ENCODE peak calls at places on chromosomes 2 and 18, in four cellular contexts. One of them, this sample, is unnamed. For H3K4me1, the result is how much of the 10 kb centered on the place peaks cover.

GRCh38 chr2:143505542-143505941 is 376.3 kb downstream of the ARHGAP15 start:
- DNase-seq in H1: no peak
- DNase-seq in HepG2: no peak
- DNase-seq in K562: no peak
- DNase-seq in this sample: no peak

GRCh38 chr2:6535572-6535971 is 330.1 kb downstream of the CMPK2 start:
- DNase-seq in HepG2: peak
- DNase-seq in H1: no peak
- DNase-seq in K562: no peak
- DNase-seq in this sample: no peak

GRCh38 chr2:232884001-232884421 is 13.9 kb downstream of the SNORC start:
- DNase-seq in HepG2: no peak
- DNase-seq in H1: no peak
- DNase-seq in K562: no peak
- DNase-seq in this sample: no peak

GRCh38 chr2:69509011-69509749 is 71.9 kb upstream of the NFU1 start:
- DNase-seq in K562: no peak
- DNase-seq in HepG2: no peak
- DNase-seq in H1: no peak
- DNase-seq in this sample: no peak

GRCh38 chr18:64991102-64991501 is 759.7 kb upstream of the CDH7 start:
- DNase-seq in HepG2: no peak
- DNase-seq in H1: no peak
- DNase-seq in K562: no peak
- DNase-seq in this sample: no peak

GRCh38 chr2:44456946-44457345 is 95.2 kb downstream of the CAMKMT start:
- DNase-seq in HepG2: no peak
- DNase-seq in H1: no peak
- DNase-seq in K562: no peak
- DNase-seq in this sample: no peak

GRCh38 chr2:88481937-88482336 is 29.4 kb upstream of the FOXI3 start:
- DNase-seq in HepG2: no peak
- DNase-seq in K562: no peak
- DNase-seq in H1: no peak
- DNase-seq in this sample: no peak

GRCh38 chr2:25707927-25708326 is 34.5 kb upstream of the DTNB start:
- DNase-seq in K562: no peak
- DNase-seq in H1: no peak
- DNase-seq in HepG2: peak
- DNase-seq in this sample: no peak

GRCh38 chr2:155266579-155266978 is 568.1 kb downstream of the KCNJ3 start:
- DNase-seq in HepG2: no peak
- DNase-seq in K562: no peak
- DNase-seq in H1: no peak
- DNase-seq in this sample: no peak

GRCh38 chr2:162177301-162177700 is 25.3 kb upstream of the GCG start:
- DNase-seq in K562: no peak
- DNase-seq in H1: no peak
- DNase-seq in HepG2: no peak
- DNase-seq in this sample: no peak

GRCh38 chr2:153819501-153819900 is 52.2 kb upstream of the GALNT13 start:
- DNase-seq in K562: no peak
- DNase-seq in H1: no peak
- DNase-seq in HepG2: no peak
- DNase-seq in this sample: no peak

GRCh38 chr2:57460875-57461274 is 585.7 kb upstream of the VRK2 start:
- DNase-seq in H1: no peak
- DNase-seq in HepG2: no peak
- DNase-seq in K562: no peak
- DNase-seq in this sample: no peak

GRCh38 chr2:36253086-36253485 is 102.5 kb upstream of the CRIM1 start:
- DNase-seq in K562: no peak
- DNase-seq in H1: no peak
- DNase-seq in HepG2: no peak
- DNase-seq in this sample: no peak

DNA sequence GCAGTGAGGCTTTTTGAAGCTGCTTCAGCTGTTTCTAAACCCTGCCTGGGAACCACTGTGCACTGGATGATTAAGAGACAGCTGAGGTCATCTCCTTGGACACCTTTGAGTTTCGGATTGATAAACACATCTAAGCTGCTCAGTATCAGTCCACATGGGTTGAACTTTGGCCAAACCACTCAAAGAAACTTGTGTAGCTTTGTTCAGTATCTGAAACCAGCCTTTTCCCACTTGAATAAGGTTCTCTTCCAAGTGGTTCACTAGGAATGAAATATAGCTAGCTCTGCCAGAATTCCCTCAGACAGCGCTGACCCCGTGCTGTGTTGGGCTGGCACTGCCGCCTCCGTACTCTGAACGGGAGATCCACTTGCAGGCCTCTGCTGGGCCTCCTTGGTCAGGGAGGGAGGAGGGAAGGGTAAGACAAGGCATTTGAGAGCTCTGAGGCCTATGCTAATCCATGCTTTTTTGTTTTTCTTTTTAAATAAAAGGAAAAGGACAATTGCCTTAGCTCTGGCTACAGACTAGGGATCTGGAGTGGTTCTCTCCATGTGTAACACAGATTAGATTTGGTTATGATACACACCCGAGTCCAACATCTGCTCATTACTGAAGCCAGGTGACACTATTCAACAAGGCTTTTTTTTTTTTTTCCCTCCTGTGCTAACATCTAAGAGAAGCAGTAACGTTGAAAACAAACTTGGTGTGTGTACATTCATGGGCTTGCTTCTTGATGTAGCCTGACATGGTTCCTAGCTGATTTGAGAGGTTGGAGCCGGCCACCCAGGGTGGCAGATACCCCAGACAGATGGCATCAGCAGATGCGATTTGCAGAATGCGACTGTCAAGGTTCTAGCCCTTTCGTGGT is 67.7 kb downstream of the NCK2 start:
- DNase-seq in HepG2: peak
- DNase-seq in K562: no peak
- DNase-seq in H1: peak
- DNase-seq in this sample: no peak
- TF ChIP-seq ATF2 in HepG2: peak
- TF ChIP-seq ATF2 in K562: no peak
- TF ChIP-seq ATF2 in H1: no peak
- TF ChIP-seq ATF2 in this sample: peak

GRCh38 chr2:64130333-64130732 is 13.9 kb downstream of the PELI1 start:
- DNase-seq in HepG2: no peak
- DNase-seq in H1: no peak
- DNase-seq in K562: no peak
- DNase-seq in this sample: no peak
- H3K4me1 ChIP-seq in HepG2: under half
- H3K4me1 ChIP-seq in H1: under half
- H3K4me1 ChIP-seq in K562: under half
- H3K4me1 ChIP-seq in this sample: under half

GRCh38 chr2:196353717-196354116 is 182.3 kb upstream of the STK17B start:
- DNase-seq in K562: no peak
- DNase-seq in HepG2: no peak
- DNase-seq in H1: no peak
- DNase-seq in this sample: no peak
- TF ChIP-seq EZH2 in K562: no peak
- TF ChIP-seq EZH2 in HepG2: no peak
- TF ChIP-seq EZH2 in H1: no peak
- TF ChIP-seq EZH2 in this sample: no peak

DNA sequence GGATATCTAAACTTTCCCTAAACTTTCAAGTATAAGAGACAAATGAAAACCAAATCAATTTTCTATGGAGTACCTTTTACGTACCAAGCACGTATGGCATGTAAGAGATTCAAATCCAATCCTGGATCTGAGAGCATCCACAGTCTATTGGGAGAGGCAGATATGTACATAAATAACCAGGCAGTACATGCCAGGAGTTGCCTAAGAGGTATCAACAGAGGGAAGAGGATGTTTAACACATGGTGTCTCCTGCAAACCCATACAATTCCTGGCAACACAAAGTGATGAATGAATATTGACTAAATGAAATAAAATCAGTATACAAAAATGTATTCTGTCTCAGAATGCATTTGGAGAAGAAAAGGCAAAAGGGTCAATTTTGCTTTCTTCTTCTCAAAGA is 116.5 kb downstream of the PIGN start:
- DNase-seq in K562: no peak
- DNase-seq in H1: no peak
- DNase-seq in HepG2: no peak
- DNase-seq in this sample: no peak
- TF ChIP-seq ATF2 in K562: no peak
- TF ChIP-seq ATF2 in H1: no peak
- TF ChIP-seq ATF2 in HepG2: no peak
- TF ChIP-seq ATF2 in this sample: no peak

DNA sequence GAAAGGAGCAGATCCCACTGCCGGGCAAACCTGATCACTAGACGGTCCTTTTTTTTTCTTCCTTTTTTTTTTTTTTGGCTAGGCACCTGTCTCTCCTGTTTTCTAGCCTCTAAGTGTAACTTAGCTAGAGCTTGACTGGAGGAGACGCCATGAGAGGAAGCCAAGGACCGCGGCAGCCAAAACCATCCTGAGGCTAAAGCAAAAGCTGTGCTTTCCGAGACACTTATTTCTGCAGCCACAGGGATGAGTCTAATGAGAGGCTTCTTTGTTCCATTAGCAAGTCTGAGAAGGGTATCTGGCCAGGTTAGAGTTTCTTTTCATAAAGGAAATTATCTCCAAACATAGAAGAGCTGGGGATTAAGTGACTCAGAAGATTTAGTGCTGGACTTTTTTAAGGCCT is 7.3 kb upstream of the CXCR4 start:
- DNase-seq in HepG2: no peak
- DNase-seq in K562: no peak
- DNase-seq in H1: no peak
- DNase-seq in this sample: no peak
- H3K4me1 ChIP-seq in HepG2: under half
- H3K4me1 ChIP-seq in K562: under half
- H3K4me1 ChIP-seq in H1: under half
- H3K4me1 ChIP-seq in this sample: under half

GRCh38 chr2:238449241-238449640 is 22.5 kb downstream of the ASB1 start:
- DNase-seq in K562: no peak
- DNase-seq in H1: no peak
- DNase-seq in HepG2: no peak
- DNase-seq in this sample: no peak

GRCh38 chr2:238446371-238446770 is 19.6 kb downstream of the ASB1 start:
- DNase-seq in HepG2: no peak
- DNase-seq in H1: peak
- DNase-seq in K562: no peak
- DNase-seq in this sample: no peak

GRCh38 chr2:238450440-238450861 is 23.7 kb downstream of the ASB1 start:
- DNase-seq in HepG2: no peak
- DNase-seq in K562: no peak
- DNase-seq in H1: no peak
- DNase-seq in this sample: no peak

GRCh38 chr2:238449909-238450417 is 23.2 kb downstream of the ASB1 start:
- DNase-seq in H1: no peak
- DNase-seq in HepG2: peak
- DNase-seq in K562: no peak
- DNase-seq in this sample: no peak

DNA sequence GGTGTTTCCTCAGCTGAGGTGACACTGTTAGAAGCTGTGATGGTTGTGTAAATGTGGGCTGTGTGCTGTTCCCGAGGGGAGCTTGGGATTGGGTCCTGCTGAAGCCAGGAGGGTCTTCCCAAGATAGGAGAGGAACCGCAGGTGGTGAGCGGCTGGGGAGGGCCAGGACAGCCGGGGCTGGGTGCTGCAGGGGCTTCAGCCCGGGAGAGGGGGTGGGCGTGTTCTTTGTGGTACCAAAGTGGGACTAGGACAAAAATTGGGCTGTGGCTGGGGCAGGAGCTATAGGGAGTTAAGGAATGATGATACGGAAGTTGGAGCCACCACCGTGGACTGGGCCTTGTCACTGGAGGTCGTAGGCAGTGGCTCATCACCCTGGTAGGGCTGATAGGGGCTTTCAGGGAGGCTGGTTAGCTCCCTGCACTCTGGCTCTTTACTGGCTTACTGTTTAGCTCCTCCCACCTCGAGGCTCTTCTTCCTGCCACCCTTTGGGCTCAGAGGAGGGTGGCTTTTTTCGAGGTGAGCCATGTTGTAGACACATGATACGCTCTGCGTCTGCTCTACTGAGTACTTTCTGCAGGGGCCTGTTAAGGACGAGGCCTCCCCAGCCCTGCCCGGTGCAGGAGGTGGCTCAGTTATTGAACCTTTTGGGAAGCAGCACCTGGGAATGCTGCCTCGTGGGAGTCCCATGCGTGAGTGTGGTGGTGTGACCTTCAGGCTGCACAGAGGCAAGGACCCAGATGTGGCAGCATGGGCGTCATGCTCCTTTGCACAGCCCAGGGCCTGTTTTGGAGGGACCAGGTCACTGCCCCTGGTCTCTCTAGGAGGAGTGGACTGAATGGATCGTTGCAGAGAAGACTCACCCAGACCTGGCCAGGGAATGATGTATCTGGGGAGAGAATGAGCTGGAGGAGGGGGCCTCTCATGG is 21.6 kb downstream of the ASB1 start:
- DNase-seq in K562: no peak
- DNase-seq in HepG2: no peak
- DNase-seq in H1: no peak
- DNase-seq in this sample: no peak
- TF ChIP-seq EZH2 in K562: no peak
- TF ChIP-seq EZH2 in HepG2: no peak
- TF ChIP-seq EZH2 in H1: no peak
- TF ChIP-seq EZH2 in this sample: no peak

GRCh38 chr2:158755738-158756137 is 39.4 kb upstream of the DAPL1 start:
- DNase-seq in H1: peak
- DNase-seq in K562: peak
- DNase-seq in HepG2: no peak
- DNase-seq in this sample: no peak
- TF ChIP-seq ATF2 in H1: no peak
- TF ChIP-seq ATF2 in K562: no peak
- TF ChIP-seq ATF2 in HepG2: no peak
- TF ChIP-seq ATF2 in this sample: no peak

DNA sequence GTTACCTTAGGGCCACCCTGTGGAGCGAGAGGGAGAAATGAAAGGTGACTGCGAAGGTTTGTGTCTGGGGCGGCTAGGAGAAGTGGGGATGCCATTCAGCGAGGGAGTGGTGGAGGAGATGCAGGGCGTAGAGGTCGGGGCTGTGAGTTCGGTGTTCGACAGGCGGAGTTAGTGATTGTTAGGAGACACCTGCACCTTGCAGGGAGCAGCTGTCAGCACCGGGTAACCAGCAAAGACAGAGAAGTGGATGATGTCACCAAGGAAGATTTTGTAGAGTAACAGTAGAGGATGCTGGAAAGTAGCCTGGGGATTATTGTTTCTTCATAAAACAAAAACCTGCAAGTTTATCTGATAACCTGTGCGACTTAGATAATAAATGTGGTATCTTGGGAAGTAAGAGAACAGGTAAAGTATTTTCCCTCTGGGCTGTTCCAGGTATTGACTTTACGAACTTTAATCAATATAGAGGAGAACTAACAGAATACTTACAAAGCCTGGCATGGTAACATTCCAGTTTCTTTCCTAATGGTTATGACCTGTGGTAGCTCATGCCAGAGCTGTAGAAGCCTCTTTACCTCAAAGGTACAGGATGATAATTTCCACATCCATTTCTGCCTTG is 63.8 kb downstream of the SPTBN1 start:
- DNase-seq in K562: no peak
- DNase-seq in H1: no peak
- DNase-seq in HepG2: no peak
- DNase-seq in this sample: no peak
- H3K4me1 ChIP-seq in K562: under half
- H3K4me1 ChIP-seq in H1: under half
- H3K4me1 ChIP-seq in HepG2: under half
- H3K4me1 ChIP-seq in this sample: under half